ENCODE peak calls at places on chromosomes 6 and 20, in four cellular contexts. N is PC-3, F is mesendoderm, E is MM.1S. K is an unnamed sample.

GRCh38 chr6:42971746-42972327 is 7.1 kb downstream of the PEX6 start:
- DNase-seq in N (no peak), F (no peak), E (no peak), K (no peak)

GRCh38 chr6:170537329-170537728 is 15.8 kb downstream of the PSMB1 start:
- DNase-seq in N (no peak), F (no peak), E (no peak), K (no peak)

GRCh38 chr6:166936079-166936787 is 20.1 kb downstream of the RNASET2 start:
- DNase-seq in N (no peak), F (no peak), E (no peak), K (no peak)

GRCh38 chr6:122007366-122007765 is 392.1 kb upstream of the HSF2 start:
- DNase-seq in N (no peak), F (peak), E (no peak), K (peak)

GRCh38 chr20:4076033-4076432 is 60.7 kb upstream of the RNF24 start:
- DNase-seq in N (no peak), F (no peak), E (no peak), K (no peak)

GRCh38 chr6:82766476-82766875 is 299.2 kb downstream of the UBE3D start:
- DNase-seq in N (peak), F (no peak), E (no peak), K (no peak)

GRCh38 chr20:12177657-12178293 is 260.1 kb downstream of the BTBD3 start:
- DNase-seq in N (peak), F (no peak), E (no peak), K (no peak)

GRCh38 chr6:26162399-26162798 is 75.2 kb downstream of the HFE start:
- DNase-seq in N (no peak), F (no peak), E (no peak), K (no peak)

GRCh38 chr20:58208944-58209343 is 19.5 kb downstream of the ANKRD60 start:
- DNase-seq in N (no peak), F (no peak), E (no peak), K (no peak)
- H3K9ac ChIP-seq in N (peak), F (no peak), E (no peak), K (peak)

GRCh38 chr20:38432292-38432691 is 2.8 kb downstream of the SNHG17 start:
- DNase-seq in N (no peak), F (no peak), E (no peak), K (no peak)
- H3K4me3 ChIP-seq in N (peak), F (no peak), E (peak), K (peak)

GRCh38 chr6:33672808-33673207 is 38.7 kb downstream of the UQCC2 start:
- DNase-seq in N (peak), F (peak), E (no peak), K (peak)
- H3K9ac ChIP-seq in N (no peak), F (no peak), E (no peak), K (no peak)

DNA sequence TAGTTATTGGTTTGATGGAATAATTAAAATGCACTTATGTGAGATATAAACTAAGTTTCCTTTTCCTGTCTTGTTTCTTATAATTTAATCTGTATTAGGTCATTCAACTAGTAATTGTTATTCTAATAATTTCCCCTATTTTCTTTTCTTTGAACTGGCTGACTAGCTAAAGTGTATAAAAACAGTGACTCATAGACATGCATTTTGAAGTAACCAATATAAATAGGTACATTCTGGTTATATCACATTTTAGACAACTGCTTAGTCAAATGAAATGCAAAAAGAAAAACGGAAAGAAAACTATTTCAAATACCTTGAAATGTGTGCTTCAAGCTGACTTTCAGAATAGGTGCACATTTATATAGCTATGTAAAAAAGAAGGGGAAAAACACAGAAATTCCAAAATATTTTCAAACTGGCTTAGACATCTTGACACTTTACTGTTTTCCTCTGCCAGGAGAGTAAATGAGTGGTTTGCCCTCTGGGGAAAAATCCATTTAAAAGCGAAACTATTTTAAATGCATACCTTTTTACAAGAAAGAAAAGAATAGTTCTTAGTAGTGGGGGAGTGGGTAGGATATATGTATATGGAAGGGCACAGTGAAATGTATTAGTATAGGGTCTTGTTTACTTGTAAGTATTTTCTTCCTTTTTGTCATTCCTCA is 28.3 kb downstream of the KCNQ5 start:
- DNase-seq in N (peak), F (no peak), E (no peak), K (no peak)
- H3K4me3 ChIP-seq in N (peak), F (no peak), E (no peak), K (no peak)

GRCh38 chr20:2521369-2522305 is 12.9 kb upstream of the ZNF343 start:
- DNase-seq in N (peak), F (peak), E (peak), K (peak)

GRCh38 chr20:2523919-2524434 is 12.4 kb upstream of the TMC2 start:
- DNase-seq in N (no peak), F (no peak), E (no peak), K (no peak)

GRCh38 chr20:2527762-2528161 is 8.6 kb upstream of the TMC2 start:
- DNase-seq in N (no peak), F (no peak), E (no peak), K (no peak)

GRCh38 chr20:2528671-2529070 is 7.7 kb upstream of the TMC2 start:
- DNase-seq in N (no peak), F (no peak), E (no peak), K (no peak)

GRCh38 chr20:2524435-2525272 is 11.7 kb upstream of the TMC2 start:
- DNase-seq in N (peak), F (peak), E (peak), K (peak)
- H3K9ac ChIP-seq in N (peak), F (peak), E (peak), K (peak)

GRCh38 chr6:143060806-143061596 is at the start of gene AIG1:
- DNase-seq in N (no peak), F (peak), E (no peak), K (no peak)
- H3K4me3 ChIP-seq in N (peak), F (peak), E (peak), K (peak)

GRCh38 chr6:155142902-155143609 is 120.8 kb upstream of the CLDN20 start:
- DNase-seq in N (no peak), F (no peak), E (no peak), K (no peak)
- H3K9ac ChIP-seq in N (no peak), F (no peak), E (no peak), K (no peak)

DNA sequence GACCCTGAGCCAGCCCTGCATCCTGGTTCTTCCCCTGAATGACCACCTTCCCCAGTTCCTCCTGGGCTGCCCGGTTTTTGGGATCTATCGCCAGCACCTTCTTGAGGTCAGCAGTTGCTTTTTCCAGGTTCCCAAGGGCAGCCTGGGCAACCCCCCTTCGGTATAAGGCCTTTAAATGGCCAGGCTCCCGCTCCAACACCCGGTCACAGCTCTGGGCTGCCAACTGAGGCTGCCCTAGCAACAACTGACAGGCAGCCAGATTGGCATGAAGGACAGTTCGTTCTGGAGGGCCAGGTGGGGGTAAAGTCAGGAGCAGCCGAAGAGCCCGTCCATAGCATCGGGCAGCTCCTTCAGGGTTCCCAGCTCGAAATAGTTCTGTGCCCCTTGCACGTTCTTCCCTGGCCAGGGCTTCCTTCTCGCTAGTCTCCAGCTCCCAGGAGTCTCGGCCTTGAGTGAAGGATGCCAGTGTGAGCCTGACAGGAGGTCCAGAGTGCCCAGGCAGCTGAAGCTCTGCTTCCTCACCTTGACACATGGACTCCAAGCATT is 778 bp upstream of the ATF6B start:
- DNase-seq in N (no peak), F (no peak), E (no peak), K (no peak)
- H3K4me3 ChIP-seq in N (peak), F (no peak), E (peak), K (no peak)

DNA sequence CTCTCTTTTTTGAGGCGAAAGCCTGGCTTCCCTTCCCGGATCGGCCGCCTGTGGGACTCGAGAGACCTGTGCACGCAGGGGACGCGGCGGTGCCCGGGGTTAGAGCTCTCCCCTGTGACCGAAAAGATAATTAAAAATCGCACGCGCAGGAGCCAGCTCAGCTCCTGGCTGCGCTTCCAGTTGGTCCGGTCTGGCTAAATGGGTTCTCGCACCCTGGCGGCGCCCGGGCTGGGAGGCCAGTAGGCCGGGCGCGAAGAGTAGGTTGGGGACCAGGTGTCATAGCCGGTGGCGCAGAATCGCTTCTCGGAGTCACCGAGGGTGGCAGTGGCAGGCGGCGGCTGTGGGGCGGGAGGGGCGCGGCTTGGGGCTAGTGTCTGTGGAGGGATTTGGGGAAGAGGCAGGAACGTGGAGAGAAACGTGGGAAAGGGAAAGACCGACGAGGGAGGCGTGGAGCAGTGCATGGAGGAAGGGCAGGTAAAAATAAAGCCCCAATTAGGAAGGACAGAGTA is 41.9 kb upstream of the SUPT3H start:
- DNase-seq in N (peak), F (peak), E (peak), K (no peak)
- H3K9ac ChIP-seq in N (peak), F (peak), E (peak), K (peak)

DNA sequence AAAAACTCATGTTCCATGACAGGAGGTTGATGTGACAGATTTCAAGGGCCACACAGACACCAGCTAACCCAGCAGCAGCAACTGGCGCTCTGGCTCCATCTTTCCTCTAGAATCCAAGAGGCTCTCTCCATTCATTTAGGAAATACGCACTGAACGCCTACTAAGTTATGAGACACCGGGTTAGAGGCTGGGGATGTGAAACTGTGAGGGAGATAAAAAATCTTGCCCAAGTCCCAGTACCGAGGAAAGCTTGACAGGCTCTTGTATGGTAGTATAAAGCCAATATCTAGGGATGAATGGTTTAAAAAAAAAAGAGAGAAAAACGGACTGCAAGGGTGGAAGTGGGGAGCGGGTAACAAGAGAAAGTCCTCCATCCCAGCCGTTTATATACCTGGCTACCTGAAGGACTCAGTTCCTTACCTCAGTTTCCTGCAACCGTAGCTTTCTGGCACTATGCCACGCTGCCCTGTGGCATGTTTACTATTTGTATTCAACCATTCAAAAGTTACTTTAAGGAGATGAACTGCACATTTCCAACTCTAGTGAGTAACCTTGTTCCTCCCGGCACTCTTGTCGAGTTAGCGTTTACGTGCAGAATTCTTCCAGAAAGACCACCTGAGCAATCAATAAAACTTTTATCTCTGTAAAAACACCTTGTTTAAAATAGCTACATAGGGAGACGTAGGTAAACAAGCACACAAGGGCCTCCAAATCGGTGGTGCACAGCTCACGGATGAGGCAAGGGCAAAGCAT is 1.7 kb downstream of the BEND3 start:
- DNase-seq in N (no peak), F (no peak), E (peak), K (no peak)
- H3K4me3 ChIP-seq in N (peak), F (peak), E (peak), K (peak)

K was measured in NT2/D1.